ENCODE peak calls at places on chromosomes 12 and 14, in five cellular contexts. K is cardiac muscle cell, Z is A549, D is mucosa of descending colon, C is IMR-90. G is an unnamed sample.

GRCh38 chr12:43402431-43402830 is 149.6 kb downstream of the ADAMTS20 start:
- DNase-seq in Z (no peak), D (no peak), K (no peak), C (peak), G (no peak)

GRCh38 chr12:63098851-63099250 is 52.1 kb downstream of the AVPR1A start:
- DNase-seq in D (no peak), Z (peak), C (no peak), K (no peak), G (no peak)

GRCh38 chr14:44404599-44405349 is 102.3 kb downstream of the FSCB start:
- DNase-seq in K (peak), C (no peak), Z (no peak), D (no peak), G (no peak)

GRCh38 chr12:92547906-92548305 is 154.9 kb upstream of the PLEKHG7 start:
- DNase-seq in Z (no peak), D (no peak), K (no peak), C (no peak), G (no peak)

GRCh38 chr14:32623300-32624093 is 294.4 kb downstream of the AKAP6 start:
- DNase-seq in C (peak), D (no peak), Z (no peak), K (peak), G (no peak)

GRCh38 chr12:88650715-88651114 is 70.4 kb upstream of the KITLG start:
- DNase-seq in D (no peak), Z (peak), C (peak), K (peak), G (no peak)

GRCh38 chr12:124422142-124422569 is 127.3 kb downstream of the RFLNA start:
- DNase-seq in K (no peak), D (peak), Z (peak), C (no peak), G (no peak)

GRCh38 chr12:18130855-18131254 is 40.9 kb upstream of the RERGL start:
- DNase-seq in C (no peak), Z (no peak), D (no peak), K (no peak), G (no peak)

GRCh38 chr12:100234166-100234565 is 32.7 kb downstream of the DEPDC4 start:
- DNase-seq in D (no peak), Z (no peak), K (peak), C (peak), G (peak)

DNA sequence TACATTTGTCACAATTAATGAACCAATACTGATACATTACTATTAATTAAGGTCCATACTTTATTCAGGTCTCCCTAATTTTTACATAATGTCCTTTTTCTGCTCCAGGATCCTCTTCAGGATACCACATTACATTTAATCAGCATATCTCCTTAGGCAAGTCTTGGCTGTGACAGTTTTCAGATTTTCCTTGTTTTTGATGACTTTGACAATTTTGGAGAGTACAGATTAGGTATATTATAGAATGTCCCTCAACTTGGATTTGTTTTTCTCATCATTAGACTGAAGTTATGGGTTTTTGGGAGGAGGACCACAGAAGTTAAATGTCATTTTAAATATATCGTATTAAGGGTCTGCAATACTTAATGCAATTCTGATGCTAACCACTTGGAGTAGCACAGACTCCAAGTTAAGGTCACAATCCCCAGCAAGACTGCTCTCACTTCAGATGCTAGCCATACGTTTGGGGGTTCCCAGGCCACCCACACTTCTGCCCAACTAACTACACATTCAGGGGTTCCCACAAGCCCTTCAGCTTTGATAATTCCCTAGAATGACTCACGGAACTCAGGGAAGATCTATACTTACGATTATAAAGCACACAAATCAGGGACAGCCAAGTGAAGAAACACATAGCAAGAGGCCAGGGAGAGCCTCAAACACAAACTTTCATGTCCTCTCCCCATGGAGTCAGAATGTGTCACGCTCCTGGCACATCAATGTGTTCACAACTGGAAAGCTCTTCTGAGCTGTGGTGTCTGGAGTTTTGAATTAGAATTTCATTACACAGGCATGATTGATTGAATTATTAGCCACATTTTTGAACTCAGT is 17.0 kb upstream of the NUBPL start:
- DNase-seq in C (peak), K (peak), Z (peak), D (no peak), G (no peak)
- TF ChIP-seq CTCF in C (peak), K (peak), Z (no peak), D (no peak), G (peak)

DNA sequence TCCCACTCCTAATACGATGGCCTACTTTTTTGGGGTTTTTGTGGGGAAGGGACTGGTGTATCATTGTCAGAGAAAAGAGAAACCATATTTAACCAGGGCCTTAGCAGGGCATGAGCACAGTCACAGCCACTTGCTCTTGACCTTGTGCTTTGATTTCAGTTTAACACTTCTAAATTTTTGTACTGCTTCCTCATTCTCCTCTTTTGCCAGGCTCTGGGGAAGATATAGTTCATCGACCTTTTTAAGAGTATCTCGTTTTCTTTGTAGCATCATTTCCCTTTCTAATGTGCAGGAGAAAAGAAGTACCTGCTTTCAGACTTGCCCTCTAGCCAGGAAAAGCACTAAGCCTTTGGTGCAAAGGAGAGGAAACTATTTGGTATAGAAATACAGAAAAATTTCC is 2.2 kb downstream of the ZBTB1 start:
- DNase-seq in K (no peak), C (no peak), D (no peak), Z (no peak), G (no peak)
- H3K4me3 ChIP-seq in K (no peak), C (peak), D (no peak), Z (peak), G (peak)

DNA sequence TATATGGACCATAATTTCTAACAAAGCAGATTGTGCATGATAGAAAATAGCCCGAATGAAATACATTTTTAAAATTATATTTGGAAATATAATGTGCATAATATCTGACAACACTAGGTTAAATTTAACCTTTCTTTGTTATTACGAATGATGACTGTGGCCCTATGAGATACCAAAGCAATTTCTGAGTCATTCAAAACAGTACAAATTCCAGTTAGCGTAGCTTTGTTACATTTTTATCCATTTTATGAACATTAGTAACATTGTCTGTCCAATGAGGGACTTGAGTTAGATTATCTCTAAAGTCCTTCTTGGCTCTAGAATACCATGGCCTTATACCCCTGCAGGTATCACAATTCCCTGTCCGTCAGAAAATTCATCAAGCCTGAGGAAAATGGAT is 39.0 kb upstream of the REP15 start:
- DNase-seq in C (peak), Z (no peak), D (no peak), K (no peak), G (no peak)
- TF ChIP-seq CTCF in C (no peak), Z (no peak), D (no peak), K (no peak), G (no peak)

GRCh38 chr12:120229071-120229582 is 28.2 kb upstream of the RPLP0 start:
- DNase-seq in K (peak), D (no peak), C (no peak), Z (peak), G (no peak)

GRCh38 chr12:120228041-120228290 is 27.1 kb upstream of the RPLP0 start:
- DNase-seq in D (no peak), K (no peak), C (no peak), Z (no peak), G (no peak)

GRCh38 chr12:120227233-120228040 is 26.5 kb upstream of the RPLP0 start:
- DNase-seq in D (no peak), Z (no peak), C (no peak), K (no peak), G (no peak)

GRCh38 chr12:120229583-120230325 is 28.8 kb upstream of the RPLP0 start:
- DNase-seq in D (no peak), K (peak), Z (peak), C (no peak), G (no peak)

GRCh38 chr12:120228291-120229070 is 27.6 kb upstream of the RPLP0 start:
- DNase-seq in K (peak), Z (peak), C (peak), D (peak), G (no peak)
- H3K4me3 ChIP-seq in K (peak), Z (no peak), C (no peak), D (no peak), G (no peak)

DNA sequence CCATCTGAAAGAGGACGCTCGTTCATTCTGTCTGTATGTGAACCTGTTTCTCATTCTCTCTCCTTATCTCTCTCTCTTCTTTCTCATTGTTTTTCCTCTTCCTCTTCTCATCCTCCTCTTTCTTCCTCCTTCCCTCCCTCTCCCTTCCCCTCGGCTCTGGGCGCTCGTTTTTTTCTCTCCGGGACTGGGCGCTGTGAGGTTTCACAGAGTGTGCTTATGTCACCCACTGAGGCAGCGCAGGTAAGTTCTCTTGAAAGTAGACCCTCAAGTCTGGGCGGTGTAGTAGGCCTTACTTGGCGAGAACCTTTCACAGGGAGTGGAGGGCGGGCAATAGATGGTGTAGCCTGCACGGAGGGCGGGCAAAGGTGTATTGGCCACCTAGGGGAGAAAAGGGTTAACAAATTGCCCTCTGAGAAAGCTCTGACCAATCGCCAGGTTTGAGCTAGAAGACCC is 4.5 kb upstream of the SIX1 start:
- DNase-seq in D (no peak), C (no peak), Z (no peak), K (no peak), G (no peak)
- TF ChIP-seq CTCF in D (no peak), C (no peak), Z (no peak), K (no peak), G (no peak)

DNA sequence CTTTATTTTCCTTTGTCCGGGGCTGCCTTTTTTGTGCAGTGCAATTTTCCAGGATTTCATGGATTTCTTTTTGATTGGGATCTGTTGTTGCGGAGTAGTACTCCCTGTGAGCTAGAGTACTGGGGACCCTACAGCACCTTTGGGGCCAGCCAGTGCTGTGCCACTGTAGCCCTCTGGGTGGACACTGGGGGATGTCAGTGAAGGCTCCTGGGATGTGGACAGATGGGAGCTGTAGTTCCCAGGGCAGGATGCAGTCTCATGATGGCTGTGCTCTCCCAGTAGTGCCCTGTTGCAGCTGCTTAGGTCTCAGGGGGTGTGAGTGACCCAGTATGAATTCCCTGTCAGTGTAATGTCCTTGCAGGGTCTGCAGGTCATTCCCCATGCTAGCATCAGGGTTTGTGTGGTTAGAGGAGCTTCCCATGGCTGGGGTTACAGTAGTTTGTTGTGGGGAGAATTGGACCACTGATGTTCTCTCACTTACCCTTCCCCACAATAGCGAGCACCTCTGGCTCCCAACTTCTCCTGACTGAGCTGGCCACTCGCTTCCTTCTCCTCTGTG is 72.2 kb downstream of the BRMS1L start:
- DNase-seq in D (no peak), C (no peak), Z (no peak), K (no peak), G (no peak)
- H3K4me3 ChIP-seq in D (no peak), C (no peak), Z (no peak), K (no peak), G (no peak)

GRCh38 chr12:39798429-39798828 is 178.8 kb upstream of the ABCD2 start:
- DNase-seq in D (no peak), C (no peak), Z (no peak), K (no peak), G (no peak)

GRCh38 chr12:39792938-39793337 is 173.3 kb upstream of the ABCD2 start:
- DNase-seq in D (no peak), C (no peak), K (no peak), Z (no peak), G (no peak)

GRCh38 chr12:39798977-39799376 is 179.4 kb upstream of the ABCD2 start:
- DNase-seq in Z (no peak), K (no peak), C (no peak), D (no peak), G (no peak)

GRCh38 chr12:39795481-39795880 is 175.9 kb upstream of the ABCD2 start:
- DNase-seq in Z (no peak), D (no peak), C (no peak), K (no peak), G (no peak)
- TF ChIP-seq CTCF in Z (no peak), D (no peak), C (no peak), K (no peak), G (no peak)

GRCh38 chr12:21993438-21993981 is 52.3 kb upstream of the ABCC9 start:
- DNase-seq in C (no peak), D (no peak), Z (no peak), K (no peak), G (no peak)

GRCh38 chr12:22002430-22002829 is 43.6 kb upstream of the CMAS start:
- DNase-seq in C (no peak), Z (no peak), K (no peak), D (no peak), G (no peak)

GRCh38 chr12:21998782-21999181 is 47.2 kb upstream of the CMAS start:
- DNase-seq in C (no peak), Z (no peak), D (no peak), K (no peak), G (no peak)

GRCh38 chr12:21992823-21993222 is 51.6 kb upstream of the ABCC9 start:
- DNase-seq in C (no peak), D (no peak), K (peak), Z (no peak), G (no peak)

DNA sequence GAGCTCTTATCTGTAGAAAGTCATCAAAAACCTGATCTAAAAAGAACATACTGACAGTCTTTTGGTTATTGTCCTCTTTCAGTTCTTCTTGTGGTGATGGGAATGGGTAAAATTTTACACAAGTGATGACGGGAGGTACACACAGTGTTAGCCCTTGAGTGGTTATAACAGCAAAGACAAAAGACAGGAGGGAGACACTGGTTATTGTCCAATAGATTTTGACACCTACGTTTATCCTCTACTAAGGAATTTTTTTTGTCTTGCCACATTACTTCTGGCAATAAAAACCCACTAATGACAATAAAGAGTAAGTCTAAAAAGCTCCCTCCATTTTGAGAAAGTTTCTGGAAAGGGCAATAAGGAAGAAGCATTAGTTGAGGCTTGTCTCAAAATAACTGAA is 47.7 kb upstream of the CMAS start:
- DNase-seq in D (no peak), C (no peak), Z (no peak), K (no peak), G (no peak)
- H3K4me3 ChIP-seq in D (no peak), C (no peak), Z (no peak), K (no peak), G (no peak)

GRCh38 chr12:41514907-41515306 is 326.8 kb downstream of the PDZRN4 start:
- DNase-seq in C (no peak), Z (no peak), D (no peak), K (peak), G (no peak)
- TF ChIP-seq CTCF in C (no peak), Z (no peak), D (no peak), K (peak), G (peak)